ENCODE peak calls at places on chromosomes 11 and 22, in five cellular contexts. One of them, this sample, is unnamed. For H3K4me1, the result is how much of the 10 kb centered on the place peaks cover.

GRCh38 chr11:76644591-76644990 is 26.0 kb downstream of the LRRC32 start:
- DNase-seq in breast epithelium: no peak
- DNase-seq in pancreas: no peak
- DNase-seq in CD8-positive, alpha-beta T cell: no peak
- DNase-seq in adrenal gland: no peak
- DNase-seq in this sample: no peak

GRCh38 chr11:87125257-87125656 is 87.5 kb downstream of the TMEM135 start:
- DNase-seq in breast epithelium: no peak
- DNase-seq in pancreas: no peak
- DNase-seq in CD8-positive, alpha-beta T cell: no peak
- DNase-seq in adrenal gland: no peak
- DNase-seq in this sample: no peak

GRCh38 chr11:33027233-33027632 is 11.6 kb downstream of the DEPDC7 start:
- DNase-seq in breast epithelium: no peak
- DNase-seq in pancreas: no peak
- DNase-seq in CD8-positive, alpha-beta T cell: no peak
- DNase-seq in adrenal gland: no peak
- DNase-seq in this sample: no peak

GRCh38 chr11:61442616-61443015 is 12.7 kb downstream of the SDHAF2 start:
- DNase-seq in breast epithelium: no peak
- DNase-seq in pancreas: no peak
- DNase-seq in CD8-positive, alpha-beta T cell: no peak
- DNase-seq in adrenal gland: no peak
- DNase-seq in this sample: no peak

GRCh38 chr11:92057849-92058442 is 166.7 kb upstream of the FAT3 start:
- DNase-seq in breast epithelium: no peak
- DNase-seq in pancreas: no peak
- DNase-seq in CD8-positive, alpha-beta T cell: no peak
- DNase-seq in adrenal gland: no peak
- DNase-seq in this sample: no peak

GRCh38 chr11:3201677-3202181 is 16.9 kb downstream of the MRGPRG start:
- DNase-seq in breast epithelium: no peak
- DNase-seq in pancreas: no peak
- DNase-seq in CD8-positive, alpha-beta T cell: no peak
- DNase-seq in adrenal gland: no peak
- DNase-seq in this sample: no peak

GRCh38 chr11:1838426-1839131 is at the start of gene TNNI2:
- DNase-seq in breast epithelium: no peak
- DNase-seq in pancreas: peak
- DNase-seq in CD8-positive, alpha-beta T cell: no peak
- DNase-seq in adrenal gland: peak
- DNase-seq in this sample: peak

GRCh38 chr11:111093061-111093460 is 152.5 kb upstream of the POU2AF2 start:
- DNase-seq in breast epithelium: no peak
- DNase-seq in pancreas: no peak
- DNase-seq in CD8-positive, alpha-beta T cell: no peak
- DNase-seq in adrenal gland: no peak
- DNase-seq in this sample: no peak

GRCh38 chr11:134585666-134586285 is 173.7 kb upstream of the B3GAT1 start:
- DNase-seq in breast epithelium: no peak
- DNase-seq in pancreas: no peak
- DNase-seq in CD8-positive, alpha-beta T cell: no peak
- DNase-seq in adrenal gland: no peak
- DNase-seq in this sample: no peak

GRCh38 chr11:34792814-34793241 is 123.4 kb downstream of the APIP start:
- DNase-seq in breast epithelium: peak
- DNase-seq in pancreas: peak
- DNase-seq in CD8-positive, alpha-beta T cell: no peak
- DNase-seq in adrenal gland: peak
- DNase-seq in this sample: no peak

GRCh38 chr11:45933131-45933821 is 10.8 kb downstream of the LARGE2 start:
- DNase-seq in breast epithelium: no peak
- DNase-seq in pancreas: no peak
- DNase-seq in CD8-positive, alpha-beta T cell: no peak
- DNase-seq in adrenal gland: no peak
- DNase-seq in this sample: peak

GRCh38 chr22:46574438-46574992 is 37.1 kb upstream of the CELSR1 start:
- DNase-seq in breast epithelium: no peak
- DNase-seq in pancreas: peak
- DNase-seq in CD8-positive, alpha-beta T cell: no peak
- DNase-seq in adrenal gland: peak
- DNase-seq in this sample: peak

GRCh38 chr11:66315498-66315885 is 1.4 kb downstream of the CD248 start:
- DNase-seq in breast epithelium: no peak
- DNase-seq in pancreas: no peak
- DNase-seq in CD8-positive, alpha-beta T cell: no peak
- DNase-seq in adrenal gland: no peak
- DNase-seq in this sample: no peak

GRCh38 chr11:69510471-69511357 is 29.3 kb downstream of the LINC01488 start:
- DNase-seq in breast epithelium: no peak
- DNase-seq in pancreas: no peak
- DNase-seq in CD8-positive, alpha-beta T cell: no peak
- DNase-seq in adrenal gland: no peak
- DNase-seq in this sample: no peak

GRCh38 chr22:39087881-39088687 is 9.0 kb upstream of the APOBEC3H start:
- DNase-seq in breast epithelium: no peak
- DNase-seq in pancreas: no peak
- DNase-seq in CD8-positive, alpha-beta T cell: no peak
- DNase-seq in adrenal gland: peak
- DNase-seq in this sample: peak

GRCh38 chr11:17839973-17840611 is 105.5 kb downstream of the KCNC1 start:
- DNase-seq in breast epithelium: no peak
- DNase-seq in pancreas: no peak
- DNase-seq in CD8-positive, alpha-beta T cell: no peak
- DNase-seq in adrenal gland: peak
- DNase-seq in this sample: no peak

GRCh38 chr11:46264976-46265375 is 12.5 kb upstream of the CREB3L1 start:
- DNase-seq in breast epithelium: no peak
- DNase-seq in pancreas: no peak
- DNase-seq in CD8-positive, alpha-beta T cell: no peak
- DNase-seq in adrenal gland: no peak
- DNase-seq in this sample: no peak

GRCh38 chr11:32809313-32809712 is 14.9 kb upstream of the CCDC73 start:
- DNase-seq in breast epithelium: no peak
- DNase-seq in pancreas: peak
- DNase-seq in CD8-positive, alpha-beta T cell: no peak
- DNase-seq in adrenal gland: peak
- DNase-seq in this sample: peak

GRCh38 chr11:78038697-78039313 is 15.7 kb upstream of the KCTD14 start:
- DNase-seq in breast epithelium: no peak
- DNase-seq in pancreas: peak
- DNase-seq in CD8-positive, alpha-beta T cell: no peak
- DNase-seq in adrenal gland: no peak
- DNase-seq in this sample: no peak

GRCh38 chr11:122367809-122368231 is 251.8 kb upstream of the BLID start:
- DNase-seq in breast epithelium: no peak
- DNase-seq in pancreas: no peak
- DNase-seq in CD8-positive, alpha-beta T cell: no peak
- DNase-seq in adrenal gland: peak
- DNase-seq in this sample: no peak

GRCh38 chr11:67504023-67504949 is 877 bp downstream of the PITPNM1 start:
- DNase-seq in breast epithelium: no peak
- DNase-seq in pancreas: peak
- DNase-seq in CD8-positive, alpha-beta T cell: no peak
- DNase-seq in adrenal gland: peak
- DNase-seq in this sample: no peak

GRCh38 chr22:45320326-45320976 is 10.7 kb downstream of the FAM118A start:
- DNase-seq in breast epithelium: no peak
- DNase-seq in pancreas: no peak
- DNase-seq in CD8-positive, alpha-beta T cell: no peak
- DNase-seq in adrenal gland: no peak
- DNase-seq in this sample: no peak

GRCh38 chr11:134736251-134737072 is 324.4 kb upstream of the B3GAT1 start:
- DNase-seq in breast epithelium: no peak
- DNase-seq in pancreas: no peak
- DNase-seq in CD8-positive, alpha-beta T cell: no peak
- DNase-seq in adrenal gland: no peak
- DNase-seq in this sample: no peak

GRCh38 chr11:126102436-126102894 is 39.8 kb upstream of the CDON start:
- DNase-seq in breast epithelium: no peak
- DNase-seq in pancreas: no peak
- DNase-seq in CD8-positive, alpha-beta T cell: no peak
- DNase-seq in adrenal gland: peak
- DNase-seq in this sample: peak

GRCh38 chr11:100932474-100933100 is 197.0 kb downstream of the PGR start:
- DNase-seq in breast epithelium: no peak
- DNase-seq in pancreas: no peak
- DNase-seq in CD8-positive, alpha-beta T cell: no peak
- DNase-seq in adrenal gland: no peak
- DNase-seq in this sample: no peak

GRCh38 chr11:1300121-1300520 is 9.3 kb downstream of the TOLLIP start:
- DNase-seq in breast epithelium: no peak
- DNase-seq in pancreas: no peak
- DNase-seq in CD8-positive, alpha-beta T cell: no peak
- DNase-seq in adrenal gland: no peak
- DNase-seq in this sample: no peak

GRCh38 chr11:133081730-133082452 is 450.4 kb downstream of the OPCML start:
- DNase-seq in breast epithelium: no peak
- DNase-seq in pancreas: peak
- DNase-seq in CD8-positive, alpha-beta T cell: no peak
- DNase-seq in adrenal gland: no peak
- DNase-seq in this sample: no peak

GRCh38 chr11:133078591-133079179 is 453.6 kb downstream of the OPCML start:
- DNase-seq in breast epithelium: no peak
- DNase-seq in pancreas: peak
- DNase-seq in CD8-positive, alpha-beta T cell: no peak
- DNase-seq in adrenal gland: no peak
- DNase-seq in this sample: no peak

GRCh38 chr11:133082851-133083488 is 449.3 kb downstream of the OPCML start:
- DNase-seq in breast epithelium: no peak
- DNase-seq in pancreas: peak
- DNase-seq in CD8-positive, alpha-beta T cell: peak
- DNase-seq in adrenal gland: peak
- DNase-seq in this sample: peak

GRCh38 chr11:133081020-133081419 is 451.3 kb downstream of the OPCML start:
- DNase-seq in breast epithelium: no peak
- DNase-seq in pancreas: no peak
- DNase-seq in CD8-positive, alpha-beta T cell: no peak
- DNase-seq in adrenal gland: no peak
- DNase-seq in this sample: no peak

DNA sequence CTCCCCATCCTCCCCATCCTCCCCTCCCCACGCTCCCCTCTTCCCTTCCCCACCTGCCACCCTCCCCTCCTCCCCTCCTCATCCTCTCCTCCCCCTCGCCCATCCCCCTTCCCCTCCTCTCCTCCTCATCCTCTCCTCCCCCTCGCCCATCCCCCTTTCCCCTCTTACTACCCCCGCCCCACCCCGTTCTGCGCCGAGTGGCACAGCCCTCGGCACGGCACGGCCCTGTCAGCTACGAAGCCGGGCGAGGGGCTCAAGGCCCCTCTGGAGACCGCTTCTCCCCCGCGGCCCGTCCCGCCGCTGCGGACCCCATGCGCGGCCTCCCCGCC is 449.9 kb downstream of the OPCML start:
- DNase-seq in breast epithelium: no peak
- DNase-seq in pancreas: peak
- DNase-seq in CD8-positive, alpha-beta T cell: no peak
- DNase-seq in adrenal gland: peak
- DNase-seq in this sample: peak
- H3K4me3 ChIP-seq in breast epithelium: no peak
- H3K4me3 ChIP-seq in pancreas: no peak
- H3K4me3 ChIP-seq in CD8-positive, alpha-beta T cell: no peak
- H3K4me3 ChIP-seq in adrenal gland: peak
- H3K4me3 ChIP-seq in this sample: peak

DNA sequence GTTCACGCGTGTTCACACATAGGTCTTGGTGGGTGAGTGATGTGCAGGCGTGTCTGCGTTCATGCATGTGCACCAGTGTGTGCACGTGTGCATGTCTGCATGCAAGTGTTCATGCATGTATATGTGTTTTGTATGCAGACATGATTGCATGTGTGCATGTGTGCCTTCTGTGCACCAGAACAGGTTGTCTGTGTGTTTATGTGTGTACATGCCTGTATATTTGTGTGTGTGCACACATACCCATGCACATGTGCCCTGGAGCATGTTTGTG is 4.9 kb downstream of the ZDHHC8 start:
- DNase-seq in breast epithelium: no peak
- DNase-seq in pancreas: no peak
- DNase-seq in CD8-positive, alpha-beta T cell: no peak
- DNase-seq in adrenal gland: no peak
- DNase-seq in this sample: no peak
- H3K4me1 ChIP-seq in breast epithelium: under half
- H3K4me1 ChIP-seq in pancreas: under half
- H3K4me1 ChIP-seq in CD8-positive, alpha-beta T cell: under half
- H3K4me1 ChIP-seq in adrenal gland: under half
- H3K4me1 ChIP-seq in this sample: half or more

GRCh38 chr22:24154826-24155225 is 26.5 kb upstream of the SUSD2 start:
- DNase-seq in breast epithelium: no peak
- DNase-seq in pancreas: no peak
- DNase-seq in CD8-positive, alpha-beta T cell: no peak
- DNase-seq in adrenal gland: no peak
- DNase-seq in this sample: no peak
- H3K4me3 ChIP-seq in breast epithelium: no peak
- H3K4me3 ChIP-seq in pancreas: no peak
- H3K4me3 ChIP-seq in CD8-positive, alpha-beta T cell: no peak
- H3K4me3 ChIP-seq in adrenal gland: no peak
- H3K4me3 ChIP-seq in this sample: no peak

GRCh38 chr11:131899954-131900580 is 529.7 kb downstream of the NTM start:
- DNase-seq in breast epithelium: no peak
- DNase-seq in pancreas: no peak
- DNase-seq in CD8-positive, alpha-beta T cell: no peak
- DNase-seq in adrenal gland: no peak
- DNase-seq in this sample: peak

GRCh38 chr11:131907371-131907770 is 537.0 kb downstream of the NTM start:
- DNase-seq in breast epithelium: no peak
- DNase-seq in pancreas: no peak
- DNase-seq in CD8-positive, alpha-beta T cell: no peak
- DNase-seq in adrenal gland: no peak
- DNase-seq in this sample: no peak

GRCh38 chr11:131908316-131908715 is 537.9 kb downstream of the NTM start:
- DNase-seq in breast epithelium: no peak
- DNase-seq in pancreas: no peak
- DNase-seq in CD8-positive, alpha-beta T cell: no peak
- DNase-seq in adrenal gland: no peak
- DNase-seq in this sample: no peak

GRCh38 chr11:131906963-131907362 is 536.5 kb downstream of the NTM start:
- DNase-seq in breast epithelium: no peak
- DNase-seq in pancreas: no peak
- DNase-seq in CD8-positive, alpha-beta T cell: no peak
- DNase-seq in adrenal gland: no peak
- DNase-seq in this sample: no peak

GRCh38 chr11:131904756-131905155 is 534.3 kb downstream of the NTM start:
- DNase-seq in breast epithelium: no peak
- DNase-seq in pancreas: no peak
- DNase-seq in CD8-positive, alpha-beta T cell: no peak
- DNase-seq in adrenal gland: no peak
- DNase-seq in this sample: no peak
- H3K4me1 ChIP-seq in breast epithelium: under half
- H3K4me1 ChIP-seq in pancreas: under half
- H3K4me1 ChIP-seq in CD8-positive, alpha-beta T cell: under half
- H3K4me1 ChIP-seq in adrenal gland: under half
- H3K4me1 ChIP-seq in this sample: under half

DNA sequence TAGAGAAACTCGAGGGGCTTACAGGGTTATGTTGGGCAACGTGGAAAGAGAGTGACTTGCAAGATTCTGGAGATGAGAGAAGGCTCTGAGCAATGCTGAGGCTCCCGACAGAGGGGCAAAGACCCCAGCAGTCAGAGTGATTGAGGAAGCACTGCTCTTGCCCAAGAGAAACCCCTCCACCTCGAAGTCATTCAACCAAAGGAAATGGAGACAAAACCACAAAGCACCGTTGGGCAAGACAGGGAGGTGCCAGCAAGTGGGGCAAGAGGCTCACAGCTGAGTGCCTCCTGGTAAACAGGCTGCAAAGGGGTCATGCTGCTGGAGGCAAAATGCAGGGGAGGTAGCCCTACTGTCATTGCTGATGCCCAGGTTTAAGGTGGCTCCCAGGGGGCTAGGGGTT is 17.9 kb upstream of the MYH9 start:
- DNase-seq in breast epithelium: no peak
- DNase-seq in pancreas: no peak
- DNase-seq in CD8-positive, alpha-beta T cell: peak
- DNase-seq in adrenal gland: no peak
- DNase-seq in this sample: no peak
- H3K4me3 ChIP-seq in breast epithelium: no peak
- H3K4me3 ChIP-seq in pancreas: no peak
- H3K4me3 ChIP-seq in CD8-positive, alpha-beta T cell: peak
- H3K4me3 ChIP-seq in adrenal gland: no peak
- H3K4me3 ChIP-seq in this sample: no peak

This sample was measured in left ventricle myocardium inferior.